ENCODE peak calls at places on chromosomes 16 and 17, in six cellular contexts. Z is fibroblast of lung, L is transverse colon, G is esophagus squamous epithelium, Q is mesenchymal stem cell, S is GM06990. A is an unnamed sample. For H3K27me3, the result is how much of the 10 kb centered on the place peaks cover.

GRCh38 chr16:80802129-80802528 is 2.3 kb downstream of the CDYL2 start:
- DNase-seq in Z (no peak), Q (no peak), S (no peak), L (no peak), G (no peak), A (no peak)

GRCh38 chr17:42034059-42034458 is 14.2 kb downstream of the NKIRAS2 start:
- DNase-seq in L (no peak), Z (no peak), S (no peak), G (no peak), Q (no peak), A (no peak)

GRCh38 chr17:79080761-79081290 is 6.2 kb downstream of the ENGASE start:
- DNase-seq in Q (no peak), L (no peak), S (no peak), G (no peak), Z (no peak), A (no peak)

GRCh38 chr16:57534881-57535658 is 1.3 kb downstream of the CCDC102A start:
- DNase-seq in Q (no peak), Z (no peak), G (no peak), L (no peak), S (no peak), A (no peak)

GRCh38 chr17:4777969-4778760 is 6.5 kb downstream of the TM4SF5 start:
- DNase-seq in L (no peak), G (no peak), Q (no peak), S (no peak), Z (no peak), A (no peak)

GRCh38 chr16:64579712-64580111 is 542.2 kb downstream of the CDH11 start:
- DNase-seq in G (no peak), L (no peak), Q (no peak), S (no peak), Z (no peak), A (no peak)

GRCh38 chr17:44898768-44899073 is 524 bp downstream of the EFTUD2 start:
- DNase-seq in G (no peak), Q (no peak), S (no peak), Z (peak), L (no peak), A (peak)

GRCh38 chr16:7792346-7792745 is 459.7 kb downstream of the RBFOX1 start:
- DNase-seq in G (no peak), L (no peak), Z (no peak), S (no peak), Q (no peak), A (no peak)

GRCh38 chr16:85445779-85446222 is 167.3 kb upstream of the GSE1 start:
- DNase-seq in G (no peak), L (peak), S (no peak), Q (no peak), Z (no peak), A (no peak)

GRCh38 chr17:38926290-38927070 is 1.1 kb downstream of the LASP1NB start:
- DNase-seq in L (no peak), Q (peak), G (no peak), S (no peak), Z (peak), A (no peak)
- H3K4me3 ChIP-seq in L (no peak), Q (no peak), G (no peak), S (no peak), Z (no peak), A (no peak)

GRCh38 chr16:79595916-79596450 is 4.6 kb downstream of the MAF start:
- DNase-seq in L (no peak), Q (no peak), G (no peak), S (no peak), Z (no peak), A (no peak)

GRCh38 chr16:79598341-79599181 is 2.0 kb downstream of the MAF start:
- DNase-seq in G (no peak), Q (peak), Z (peak), S (peak), L (peak), A (peak)

GRCh38 chr16:79595261-79595660 is 5.3 kb downstream of the MAF start:
- DNase-seq in L (no peak), G (no peak), Q (no peak), Z (no peak), S (no peak), A (no peak)

GRCh38 chr16:79597775-79598174 is 2.8 kb downstream of the MAF start:
- DNase-seq in S (no peak), Q (peak), G (no peak), Z (no peak), L (no peak), A (no peak)

GRCh38 chr16:79597277-79597676 is 3.3 kb downstream of the MAF start:
- DNase-seq in S (no peak), L (no peak), G (no peak), Q (no peak), Z (no peak), A (no peak)
- H3K27me3 ChIP-seq in S (under half), L (under half), G (under half), Q (under half), Z (under half), A (under half)

GRCh38 chr16:79096246-79096645 is 504.3 kb downstream of the MAF start:
- DNase-seq in L (no peak), Z (no peak), S (no peak), Q (no peak), G (no peak), A (no peak)
- H3K4me3 ChIP-seq in L (no peak), Z (no peak), S (no peak), Q (no peak), G (no peak), A (no peak)

GRCh38 chr17:74271281-74271680 is 2.8 kb upstream of the DNAI2 start:
- DNase-seq in Z (no peak), S (no peak), Q (no peak), L (no peak), G (no peak), A (no peak)

GRCh38 chr17:74272731-74273201 is 1.3 kb upstream of the DNAI2 start:
- DNase-seq in Q (no peak), Z (peak), S (no peak), L (no peak), G (no peak), A (peak)

GRCh38 chr17:74274060-74274702 is at the start of gene DNAI2:
- DNase-seq in Z (no peak), S (no peak), Q (no peak), L (peak), G (no peak), A (no peak)

GRCh38 chr17:74270333-74270732 is 3.7 kb upstream of the DNAI2 start:
- DNase-seq in Z (no peak), S (no peak), L (no peak), G (no peak), Q (no peak), A (no peak)

GRCh38 chr17:74271902-74272563 is 2.0 kb upstream of the DNAI2 start:
- DNase-seq in Z (peak), L (no peak), Q (no peak), S (no peak), G (no peak), A (peak)
- H3K27me3 ChIP-seq in Z (under half), L (under half), Q (half or more), S (under half), G (under half), A (under half)

DNA sequence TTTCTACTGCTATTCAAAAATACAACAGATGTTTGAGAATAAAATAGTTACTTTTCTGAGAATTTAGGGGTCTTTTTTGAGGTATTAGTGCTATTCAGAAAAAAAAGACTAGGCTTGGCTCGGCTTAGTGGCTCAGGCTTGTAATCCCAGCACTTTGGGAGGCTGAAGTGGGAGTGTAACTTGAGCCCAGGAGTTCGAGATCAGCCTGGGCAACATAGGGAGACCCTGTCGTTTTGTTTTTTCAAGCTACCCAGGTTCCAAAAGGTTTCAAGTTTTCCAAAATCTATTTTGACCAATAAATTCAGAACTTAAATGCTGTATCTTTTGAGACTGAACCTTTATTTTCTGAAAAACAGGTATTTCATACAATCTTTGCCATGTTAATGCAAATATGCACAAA is 3.2 kb upstream of the ARL6IP1 start:
- DNase-seq in S (no peak), Z (peak), Q (no peak), G (no peak), L (no peak), A (no peak)
- H3K4me3 ChIP-seq in S (no peak), Z (no peak), Q (peak), G (no peak), L (no peak), A (no peak)